ENCODE peak calls at places on chromosome 18, in four cellular contexts. A is colonic mucosa, N is endothelial cell of umbilical vein, P is nephron progenitor cell. M is an unnamed sample.

GRCh38 chr18:57436965-57437333 is 1.8 kb downstream of the ONECUT2 start:
- DNase-seq in A (no peak), N (no peak), P (no peak), M (no peak)

GRCh38 chr18:39761273-39761672 is 2193.8 kb upstream of the PIK3C3 start:
- DNase-seq in A (no peak), N (no peak), P (no peak), M (no peak)

GRCh38 chr18:39681061-39681460 is 2115.5 kb upstream of the CELF4 start:
- DNase-seq in A (no peak), N (no peak), P (no peak), M (no peak)

GRCh38 chr18:49569701-49570100 is 7.8 kb downstream of the LIPG start:
- DNase-seq in A (no peak), N (no peak), P (no peak), M (peak)

GRCh38 chr18:46497129-46497528 is 159.9 kb downstream of the LOXHD1 start:
- DNase-seq in A (no peak), N (no peak), P (peak), M (peak)

GRCh38 chr18:1018211-1018651 is 113.6 kb downstream of the ADCYAP1 start:
- DNase-seq in A (no peak), N (no peak), P (no peak), M (peak)

GRCh38 chr18:55547705-55548056 is 40.3 kb downstream of the TCF4 start:
- DNase-seq in A (no peak), N (no peak), P (no peak), M (no peak)

GRCh38 chr18:32771169-32771751 is 1.6 kb downstream of the KLHL14 start:
- DNase-seq in A (peak), N (no peak), P (peak), M (no peak)

GRCh38 chr18:50653402-50654093 is 93.7 kb downstream of the MAPK4 start:
- DNase-seq in A (no peak), N (no peak), P (no peak), M (no peak)

GRCh38 chr18:41881285-41881684 is 73.7 kb upstream of the PIK3C3 start:
- DNase-seq in A (no peak), N (no peak), P (no peak), M (peak)

GRCh38 chr18:62525611-62526010 is 2.8 kb downstream of the ZCCHC2 start:
- DNase-seq in A (no peak), N (no peak), P (no peak), M (peak)

GRCh38 chr18:55534547-55534946 is 53.4 kb downstream of the TCF4 start:
- DNase-seq in A (no peak), N (no peak), P (no peak), M (no peak)

GRCh38 chr18:79987566-79987965 is 797 bp downstream of the TXNL4A start:
- DNase-seq in A (no peak), N (no peak), P (no peak), M (peak)

GRCh38 chr18:79986726-79987125 is 1.6 kb downstream of the TXNL4A start:
- DNase-seq in A (no peak), N (peak), P (no peak), M (peak)

GRCh38 chr18:79985172-79985571 is 3.2 kb downstream of the TXNL4A start:
- DNase-seq in A (no peak), N (no peak), P (no peak), M (no peak)

GRCh38 chr18:79988925-79989361 is 580 bp upstream of the TXNL4A start:
- DNase-seq in A (no peak), N (no peak), P (no peak), M (peak)

GRCh38 chr18:79988079-79988924 is at the start of gene TXNL4A:
- DNase-seq in A (peak), N (peak), P (peak), M (peak)
- TF ChIP-seq CTCF in A (no peak), N (peak), P (no peak), M (no peak)

GRCh38 chr18:69569133-69569532 is 168.4 kb downstream of the DOK6 start:
- DNase-seq in A (no peak), N (no peak), P (no peak), M (no peak)

GRCh38 chr18:69564602-69565001 is 163.9 kb downstream of the DOK6 start:
- DNase-seq in A (no peak), N (no peak), P (no peak), M (no peak)

DNA sequence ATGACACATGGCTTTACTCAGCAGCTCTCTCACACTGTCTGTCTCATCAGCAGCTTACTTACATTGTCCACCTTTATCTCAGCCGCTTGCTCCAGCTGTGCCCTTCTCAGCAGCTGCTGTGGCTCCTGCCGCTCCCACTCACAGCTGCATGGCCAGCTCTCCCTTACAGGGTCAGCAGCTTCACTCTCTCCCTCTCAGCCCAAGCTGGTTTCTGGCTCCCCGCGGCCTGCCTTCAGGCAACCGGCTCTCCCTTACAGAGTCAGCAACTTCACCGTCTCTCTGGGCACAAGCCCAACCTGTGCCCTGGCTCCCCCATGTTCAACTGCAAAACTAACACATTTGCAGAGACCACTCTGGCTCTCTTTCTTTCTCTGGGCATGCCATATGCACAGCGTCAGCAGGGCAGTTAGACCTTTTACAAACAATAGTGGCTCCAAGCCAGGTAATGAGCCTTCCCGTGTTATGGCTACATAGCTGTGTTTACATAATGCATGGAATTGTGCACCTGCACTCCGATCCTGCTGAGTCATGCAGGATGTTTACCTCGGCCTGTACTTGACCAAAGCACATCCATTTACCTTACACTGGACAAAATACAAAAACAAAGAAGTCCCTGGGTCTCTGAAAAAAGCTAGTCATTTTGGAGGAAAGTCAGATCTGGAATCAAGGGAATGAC is 167.3 kb downstream of the DOK6 start:
- DNase-seq in A (no peak), N (peak), P (no peak), M (peak)
- TF ChIP-seq CTCF in A (no peak), N (no peak), P (no peak), M (no peak)

DNA sequence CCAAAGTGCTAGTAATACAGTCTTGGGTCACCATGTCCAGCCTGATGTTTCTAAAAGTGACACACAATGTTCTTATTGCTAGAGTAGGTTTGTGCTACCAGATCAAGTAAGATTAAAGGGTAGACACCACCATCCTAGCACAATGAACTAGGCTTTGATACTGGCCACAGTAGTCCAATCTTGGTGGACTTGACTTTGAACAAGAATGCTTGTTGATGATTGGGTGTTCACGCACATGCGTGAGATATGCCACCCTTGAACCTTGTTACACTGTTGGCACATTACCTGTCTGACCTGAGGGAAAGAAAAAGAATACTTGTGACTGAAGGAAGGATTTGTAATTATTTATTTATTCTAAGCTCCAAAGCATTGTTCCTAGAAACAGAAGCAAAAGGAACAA is 72.1 kb upstream of the EMILIN2 start:
- DNase-seq in A (no peak), N (no peak), P (no peak), M (no peak)
- TF ChIP-seq CTCF in A (no peak), N (no peak), P (no peak), M (no peak)

GRCh38 chr18:48319796-48320638 is 89.2 kb downstream of the ZBTB7C start:
- DNase-seq in A (peak), N (no peak), P (no peak), M (no peak)

GRCh38 chr18:48316177-48316576 is 93.0 kb downstream of the ZBTB7C start:
- DNase-seq in A (no peak), N (no peak), P (no peak), M (no peak)

GRCh38 chr18:48320639-48320945 is 88.6 kb downstream of the ZBTB7C start:
- DNase-seq in A (no peak), N (no peak), P (no peak), M (no peak)

GRCh38 chr18:48318481-48318880 is 90.7 kb downstream of the ZBTB7C start:
- DNase-seq in A (no peak), N (no peak), P (no peak), M (no peak)

GRCh38 chr18:48317781-48318381 is 91.3 kb downstream of the ZBTB7C start:
- DNase-seq in A (no peak), N (no peak), P (no peak), M (no peak)
- TF ChIP-seq CTCF in A (no peak), N (no peak), P (no peak), M (peak)

GRCh38 chr18:34224423-34225217 is at the start of gene NOL4:
- DNase-seq in A (peak), N (peak), P (peak), M (peak)
- TF ChIP-seq CTCF in A (peak), N (peak), P (peak), M (peak)

DNA sequence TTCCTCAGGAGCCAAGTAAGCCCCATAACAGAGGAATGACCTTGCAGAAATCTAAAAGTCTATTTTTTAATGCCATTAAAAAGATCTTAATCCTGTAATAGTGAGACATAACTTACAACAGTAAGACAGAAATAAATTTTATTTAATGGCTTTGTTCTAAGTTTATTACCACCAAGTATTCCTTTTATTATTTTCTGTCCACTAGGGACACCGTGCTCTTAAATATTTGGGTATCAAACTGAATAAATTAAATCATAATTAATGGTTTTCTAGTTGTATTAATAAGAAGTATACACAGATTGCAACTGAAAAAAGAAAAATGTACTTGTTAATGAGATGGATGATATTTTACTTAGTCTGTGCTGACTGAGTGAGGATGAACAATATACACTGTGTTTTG is 3.1 kb upstream of the B4GALT6 start:
- DNase-seq in A (no peak), N (no peak), P (no peak), M (no peak)
- TF ChIP-seq CTCF in A (no peak), N (no peak), P (peak), M (peak)

DNA sequence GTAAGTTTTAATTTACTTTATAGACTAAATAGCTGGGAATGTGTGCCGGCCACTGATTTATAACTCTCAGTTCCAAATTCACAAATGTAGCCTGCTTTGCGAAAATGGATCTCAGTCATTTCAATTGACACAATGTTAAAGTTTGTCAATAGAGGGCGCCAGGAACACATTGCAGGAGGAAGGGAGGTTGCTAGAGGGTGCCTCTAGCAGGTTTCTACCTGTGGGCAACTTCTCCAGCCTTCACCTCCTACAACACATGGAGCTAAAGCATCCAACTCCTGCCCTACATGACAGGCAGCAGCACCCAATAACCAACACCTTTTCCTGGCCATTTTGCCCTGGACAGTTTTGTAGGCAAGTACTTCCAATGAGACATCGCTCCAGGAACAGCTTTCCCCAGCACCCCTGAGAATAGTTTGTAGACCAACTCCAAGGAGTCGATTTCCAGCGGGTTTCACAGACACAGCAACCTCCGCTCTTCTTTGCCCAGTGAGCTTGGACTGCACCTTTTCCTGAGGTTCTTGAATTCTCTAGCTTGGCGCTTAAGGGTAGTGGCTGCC is 784.8 kb upstream of the CDH2 start:
- DNase-seq in A (no peak), N (peak), P (peak), M (peak)
- TF ChIP-seq CTCF in A (no peak), N (peak), P (peak), M (peak)

GRCh38 chr18:5456577-5457466 is 87.0 kb downstream of the EPB41L3 start:
- DNase-seq in A (no peak), N (peak), P (peak), M (peak)
- TF ChIP-seq CTCF in A (no peak), N (peak), P (peak), M (peak)

GRCh38 chr18:70069965-70070364 is 122.3 kb upstream of the CD226 start:
- DNase-seq in A (no peak), N (no peak), P (no peak), M (no peak)

GRCh38 chr18:70073442-70073841 is 125.8 kb upstream of the CD226 start:
- DNase-seq in A (no peak), N (no peak), P (no peak), M (no peak)

GRCh38 chr18:70075906-70076305 is 128.2 kb upstream of the CD226 start:
- DNase-seq in A (no peak), N (no peak), P (no peak), M (no peak)

GRCh38 chr18:70074091-70074490 is 126.4 kb upstream of the CD226 start:
- DNase-seq in A (no peak), N (no peak), P (no peak), M (no peak)

DNA sequence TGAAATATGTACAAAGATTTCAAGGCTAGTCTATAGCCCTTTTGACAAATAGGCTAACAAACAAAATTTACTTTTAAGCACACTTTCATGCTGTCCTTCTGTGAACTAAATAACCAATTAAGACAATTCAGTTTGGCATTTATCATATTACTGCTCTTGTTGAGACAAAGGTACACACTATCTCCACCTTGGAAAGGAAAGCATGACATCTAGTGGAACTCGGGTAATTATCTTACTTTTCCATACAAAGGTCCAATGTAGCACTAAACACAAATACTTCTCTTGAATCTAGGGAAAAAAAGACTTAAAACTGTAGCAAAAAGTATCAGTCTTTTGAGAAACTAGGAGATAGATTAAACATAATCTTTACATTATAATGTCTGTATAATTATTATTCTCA is 125.0 kb upstream of the CD226 start:
- DNase-seq in A (no peak), N (peak), P (no peak), M (peak)
- TF ChIP-seq CTCF in A (no peak), N (no peak), P (no peak), M (peak)

GRCh38 chr18:60826346-60826745 is 453.8 kb upstream of the MC4R start:
- DNase-seq in A (no peak), N (no peak), P (no peak), M (peak)
- TF ChIP-seq CTCF in A (no peak), N (no peak), P (no peak), M (no peak)

M was measured in MCF 10A.